ENCODE peak calls at places on chromosomes 11 and 22, in four cellular contexts. F is PC-9, T is AG04450, R is T1000. O is an unnamed sample.

GRCh38 chr11:119153049-119153818 is 4.4 kb downstream of the ABCG4 start:
- DNase-seq in F (no peak), T (no peak), R (no peak), O (no peak)

GRCh38 chr11:450809-451451 is 851 bp downstream of the PTDSS2 start:
- DNase-seq in F (peak; percentile 52), T (no peak), R (peak; percentile 5), O (peak; percentile 69)

GRCh38 chr11:118443590-118444218 is 7.4 kb downstream of the KMT2A start:
- DNase-seq in F (no peak), T (no peak), R (no peak), O (no peak)

GRCh38 chr11:72813740-72814138 is 472 bp upstream of the ATG16L2 start:
- DNase-seq in F (peak; percentile 64), T (no peak), R (no peak), O (peak; percentile 61)

GRCh38 chr11:113351061-113351460 is 36.5 kb upstream of the ANKK1 start:
- DNase-seq in F (no peak), T (no peak), R (no peak), O (no peak)

GRCh38 chr11:74418509-74418895 is 20.3 kb upstream of the PGM2L1 start:
- DNase-seq in F (peak; percentile 77), T (no peak), R (no peak), O (peak; percentile 64)

GRCh38 chr11:57279131-57279530 is 42.1 kb upstream of the APLNR start:
- DNase-seq in F (peak; percentile 34), T (no peak), R (no peak), O (no peak)

GRCh38 chr11:12110714-12111481 is 508 bp downstream of the MICAL2 start:
- DNase-seq in F (no peak), T (no peak), R (no peak), O (no peak)

GRCh38 chr11:6336293-6336692 is 16.0 kb upstream of the CAVIN3 start:
- DNase-seq in F (no peak), T (no peak), R (no peak), O (no peak)

GRCh38 chr22:45483918-45484499 is 18.7 kb upstream of the FBLN1 start:
- DNase-seq in F (peak; percentile 96), T (no peak), R (no peak), O (no peak)

GRCh38 chr11:49302360-49302759 is 94.0 kb upstream of the FOLH1 start:
- DNase-seq in F (no peak), T (no peak), R (no peak), O (no peak)